ENCODE peak calls at places on chromosomes 1 and 21, in four cellular contexts. W is GM12878, K is GM12891, C is K562. B is an unnamed sample.

GRCh38 chr21:42112857-42113256 is 41.7 kb downstream of the UMODL1 start:
- DNase-seq in W (no peak), K (no peak), C (no peak), B (no peak)

GRCh38 chr1:226733309-226733708 is 5.8 kb downstream of the ITPKB start:
- DNase-seq in K (no peak), W (no peak), C (peak), B (no peak)

GRCh38 chr21:44872568-44873355 is 728 bp downstream of the PTTG1IP start:
- DNase-seq in W (no peak), C (peak), K (no peak), B (peak)

GRCh38 chr1:204647114-204647804 is 38.3 kb downstream of the LRRN2 start:
- DNase-seq in K (peak), C (peak), W (peak), B (peak)

GRCh38 chr1:38997034-38997900 is 6.2 kb downstream of the AKIRIN1 start:
- DNase-seq in W (no peak), K (no peak), C (no peak), B (no peak)

GRCh38 chr1:168506204-168506819 is 37.5 kb downstream of the XCL2 start:
- DNase-seq in W (no peak), C (no peak), K (no peak), B (no peak)

GRCh38 chr1:37073752-37074151 is 39.4 kb upstream of the GRIK3 start:
- DNase-seq in W (no peak), C (no peak), K (no peak), B (no peak)

GRCh38 chr21:15494481-15494880 is 235.3 kb upstream of the USP25 start:
- DNase-seq in C (no peak), W (no peak), K (no peak), B (no peak)

GRCh38 chr21:45172408-45172807 is 98.0 kb downstream of the ADARB1 start:
- DNase-seq in K (no peak), W (no peak), C (no peak), B (no peak)

GRCh38 chr1:34162852-34163766 is 1.9 kb downstream of the CSMD2 start:
- DNase-seq in C (peak), K (peak), W (no peak), B (peak)

GRCh38 chr1:201126832-201127754 is at the start of gene ASCL5:
- DNase-seq in W (no peak), C (no peak), K (no peak), B (no peak)

GRCh38 chr1:39220900-39221870 is 16.7 kb downstream of the MACF1 start:
- DNase-seq in K (no peak), W (no peak), C (no peak), B (no peak)

GRCh38 chr1:165543651-165544452 is at the start of gene LRRC52:
- DNase-seq in K (no peak), W (no peak), C (no peak), B (no peak)

GRCh38 chr1:228376651-228377631 is 29.7 kb downstream of the TRIM11 start:
- DNase-seq in W (no peak), K (no peak), C (no peak), B (no peak)

GRCh38 chr1:176136891-176137290 is 70.2 kb downstream of the COP1 start:
- DNase-seq in C (no peak), W (no peak), K (no peak), B (no peak)

GRCh38 chr1:98001764-98002163 is 80.9 kb upstream of the DPYD start:
- DNase-seq in W (no peak), K (no peak), C (no peak), B (no peak)

GRCh38 chr1:243500506-243500905 is 244.7 kb downstream of the SDCCAG8 start:
- DNase-seq in C (no peak), W (no peak), K (no peak), B (no peak)

GRCh38 chr1:42784946-42785693 is at the start of gene TMEM269:
- DNase-seq in C (no peak), K (peak), W (no peak), B (no peak)

GRCh38 chr1:205610036-205610435 is 21.8 kb downstream of the ELK4 start:
- DNase-seq in K (no peak), W (no peak), C (no peak), B (no peak)

GRCh38 chr1:116123837-116124533 is 12.8 kb downstream of the MAB21L3 start:
- DNase-seq in W (no peak), K (no peak), C (no peak), B (no peak)

GRCh38 chr1:227299238-227299637 is 19.1 kb downstream of the CDC42BPA start:
- DNase-seq in W (no peak), C (no peak), K (no peak), B (no peak)

GRCh38 chr1:2801046-2801445 is 447 bp downstream of the TTC34 start:
- DNase-seq in W (no peak), K (no peak), C (no peak), B (no peak)

GRCh38 chr21:33685613-33686197 is 43.4 kb downstream of the ITSN1 start:
- DNase-seq in C (no peak), K (no peak), W (no peak), B (no peak)

GRCh38 chr1:113314600-113314999 is 75.7 kb upstream of the MAGI3 start:
- DNase-seq in K (no peak), W (no peak), C (no peak), B (no peak)

GRCh38 chr1:215241451-215241850 is 158.9 kb downstream of the KCNK2 start:
- DNase-seq in C (no peak), K (no peak), W (no peak), B (no peak)

GRCh38 chr1:9238134-9238533 is 3.6 kb downstream of the H6PD start:
- DNase-seq in C (no peak), W (no peak), K (no peak), B (no peak)
- TF ChIP-seq SPI1 in C (no peak), W (no peak), K (no peak), B (no peak)

GRCh38 chr1:240844466-240844865 is 232.5 kb upstream of the GREM2 start:
- DNase-seq in K (no peak), W (no peak), C (no peak), B (no peak)
- TF ChIP-seq SPI1 in K (no peak), W (no peak), C (no peak), B (no peak)

GRCh38 chr1:238141295-238141694 is 250.6 kb upstream of the ZP4 start:
- DNase-seq in K (no peak), W (no peak), C (no peak), B (no peak)
- TF ChIP-seq SPI1 in K (no peak), W (no peak), C (no peak), B (no peak)

GRCh38 chr1:81681570-81681969 is 119.2 kb upstream of the ADGRL2 start:
- DNase-seq in W (no peak), C (no peak), K (no peak), B (no peak)
- TF ChIP-seq SPI1 in W (no peak), C (no peak), K (no peak), B (no peak)

GRCh38 chr21:19792004-19792403 is 1206.2 kb upstream of the NCAM2 start:
- DNase-seq in C (no peak), K (no peak), W (no peak), B (no peak)
- TF ChIP-seq SPI1 in C (no peak), K (no peak), W (no peak), B (no peak)

DNA sequence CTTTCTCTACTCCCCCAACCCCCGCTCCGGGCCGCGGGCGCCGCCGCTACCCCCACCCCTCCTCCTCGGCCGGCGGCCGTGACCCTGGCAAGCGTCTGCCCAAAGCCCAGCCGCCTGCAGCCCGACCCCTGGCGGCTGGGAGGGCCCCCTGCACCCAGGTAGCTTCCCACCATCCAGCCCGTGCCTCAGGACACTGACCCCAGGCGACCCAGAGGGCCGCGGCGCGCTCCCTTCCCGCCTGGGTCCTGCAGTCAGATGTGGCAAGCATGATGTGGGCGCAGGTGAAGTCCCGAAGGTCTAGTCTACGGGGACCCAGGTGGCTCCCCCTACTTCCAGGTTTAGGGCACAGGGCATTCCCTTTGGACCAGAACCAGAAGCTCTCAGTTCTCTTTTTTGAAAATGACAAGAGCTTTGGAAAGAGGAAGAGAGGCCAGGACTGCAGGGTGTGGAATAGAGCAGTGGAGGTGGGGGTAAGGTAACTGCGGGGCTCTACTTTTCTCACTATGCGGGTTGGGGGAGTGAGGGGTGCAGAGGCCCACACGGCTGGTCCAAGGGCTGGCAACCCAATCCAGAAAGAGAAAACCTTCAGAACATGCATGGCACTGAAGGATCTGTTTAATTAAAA is at the start of gene DENND4B:
- DNase-seq in C (peak), K (peak), W (no peak), B (peak)
- TF ChIP-seq SPI1 in C (peak), K (peak), W (peak), B (peak)

B was measured in HL-60.